ENCODE peak calls at places on chromosome 6, in five cellular contexts. One of them, this sample, is unnamed.

GRCh38 chr6:169038691-169039090 is 215.0 kb downstream of the THBS2 start:
- DNase-seq in activated naive CD8-positive, alpha-beta T cell treated with anti-CD3 and anti-CD28 coated beads, Interleukin-2, amount 50 U/mL, for 24 hours: no peak
- DNase-seq in smooth muscle cell of the brain vasculature: no peak
- DNase-seq in mucosa of descending colon: no peak
- DNase-seq in activated CD4-positive, CD25-positive, alpha-beta regulatory T cell: no peak
- DNase-seq in this sample: no peak

GRCh38 chr6:50147371-50147770 is 97.6 kb upstream of the DEFB112 start:
- DNase-seq in activated naive CD8-positive, alpha-beta T cell treated with anti-CD3 and anti-CD28 coated beads, Interleukin-2, amount 50 U/mL, for 24 hours: no peak
- DNase-seq in smooth muscle cell of the brain vasculature: no peak
- DNase-seq in mucosa of descending colon: no peak
- DNase-seq in activated CD4-positive, CD25-positive, alpha-beta regulatory T cell: no peak
- DNase-seq in this sample: no peak

GRCh38 chr6:28160233-28160632 is 18.6 kb downstream of the ZKSCAN8 start:
- DNase-seq in activated naive CD8-positive, alpha-beta T cell treated with anti-CD3 and anti-CD28 coated beads, Interleukin-2, amount 50 U/mL, for 24 hours: no peak
- DNase-seq in smooth muscle cell of the brain vasculature: no peak
- DNase-seq in mucosa of descending colon: no peak
- DNase-seq in activated CD4-positive, CD25-positive, alpha-beta regulatory T cell: no peak
- DNase-seq in this sample: no peak

GRCh38 chr6:23175391-23175790 is 606.0 kb downstream of the HDGFL1 start:
- DNase-seq in activated naive CD8-positive, alpha-beta T cell treated with anti-CD3 and anti-CD28 coated beads, Interleukin-2, amount 50 U/mL, for 24 hours: no peak
- DNase-seq in smooth muscle cell of the brain vasculature: no peak
- DNase-seq in mucosa of descending colon: no peak
- DNase-seq in activated CD4-positive, CD25-positive, alpha-beta regulatory T cell: no peak
- DNase-seq in this sample: no peak

GRCh38 chr6:138953451-138953850 is 34.6 kb downstream of the REPS1 start:
- DNase-seq in activated naive CD8-positive, alpha-beta T cell treated with anti-CD3 and anti-CD28 coated beads, Interleukin-2, amount 50 U/mL, for 24 hours: no peak
- DNase-seq in smooth muscle cell of the brain vasculature: no peak
- DNase-seq in mucosa of descending colon: no peak
- DNase-seq in activated CD4-positive, CD25-positive, alpha-beta regulatory T cell: no peak
- DNase-seq in this sample: no peak

GRCh38 chr6:41155132-41155805 is 1.1 kb upstream of the TREML1 start:
- DNase-seq in activated naive CD8-positive, alpha-beta T cell treated with anti-CD3 and anti-CD28 coated beads, Interleukin-2, amount 50 U/mL, for 24 hours: no peak
- DNase-seq in smooth muscle cell of the brain vasculature: no peak
- DNase-seq in mucosa of descending colon: no peak
- DNase-seq in activated CD4-positive, CD25-positive, alpha-beta regulatory T cell: no peak
- DNase-seq in this sample: no peak

GRCh38 chr6:117555882-117556498 is 46.3 kb downstream of the GOPC start:
- DNase-seq in activated naive CD8-positive, alpha-beta T cell treated with anti-CD3 and anti-CD28 coated beads, Interleukin-2, amount 50 U/mL, for 24 hours: peak; percentile 62
- DNase-seq in smooth muscle cell of the brain vasculature: no peak
- DNase-seq in mucosa of descending colon: no peak
- DNase-seq in activated CD4-positive, CD25-positive, alpha-beta regulatory T cell: peak; percentile 26
- DNase-seq in this sample: peak; percentile 56

GRCh38 chr6:2270049-2270448 is 24.6 kb upstream of the GMDS start:
- DNase-seq in activated naive CD8-positive, alpha-beta T cell treated with anti-CD3 and anti-CD28 coated beads, Interleukin-2, amount 50 U/mL, for 24 hours: no peak
- DNase-seq in smooth muscle cell of the brain vasculature: no peak
- DNase-seq in mucosa of descending colon: no peak
- DNase-seq in activated CD4-positive, CD25-positive, alpha-beta regulatory T cell: no peak
- DNase-seq in this sample: no peak

GRCh38 chr6:75532521-75532920 is 38.9 kb upstream of the FILIP1 start:
- DNase-seq in activated naive CD8-positive, alpha-beta T cell treated with anti-CD3 and anti-CD28 coated beads, Interleukin-2, amount 50 U/mL, for 24 hours: no peak
- DNase-seq in smooth muscle cell of the brain vasculature: no peak
- DNase-seq in mucosa of descending colon: no peak
- DNase-seq in activated CD4-positive, CD25-positive, alpha-beta regulatory T cell: no peak
- DNase-seq in this sample: no peak

GRCh38 chr6:126066068-126067048 is 80.0 kb downstream of the TRMT11 start:
- DNase-seq in activated naive CD8-positive, alpha-beta T cell treated with anti-CD3 and anti-CD28 coated beads, Interleukin-2, amount 50 U/mL, for 24 hours: no peak
- DNase-seq in smooth muscle cell of the brain vasculature: no peak
- DNase-seq in mucosa of descending colon: no peak
- DNase-seq in activated CD4-positive, CD25-positive, alpha-beta regulatory T cell: no peak
- DNase-seq in this sample: no peak

GRCh38 chr6:14252271-14252850 is 134.8 kb downstream of the CD83 start:
- DNase-seq in activated naive CD8-positive, alpha-beta T cell treated with anti-CD3 and anti-CD28 coated beads, Interleukin-2, amount 50 U/mL, for 24 hours: no peak
- DNase-seq in smooth muscle cell of the brain vasculature: no peak
- DNase-seq in mucosa of descending colon: no peak
- DNase-seq in activated CD4-positive, CD25-positive, alpha-beta regulatory T cell: no peak
- DNase-seq in this sample: no peak

This sample was measured in activated CD4-positive, alpha-beta T cell treated with anti-CD3 and anti-CD28 coated beads, Interleukin-2, amount 50 U/mL, for 48 hours.